ENCODE peak calls at places on chromosomes 6 and 20, in nine cellular contexts. E is ovary; P is CD8-positive, alpha-beta T cell; I is pancreas; Y is A549; D is cardiac muscle cell; X is H9; Q is heart right ventricle; F is mesenchymal stem cell. U is an unnamed sample.

GRCh38 chr20:59824711-59825562 is 108.5 kb downstream of the SYCP2 start:
- DNase-seq in E (no peak), P (no peak), I (no peak), Y (no peak), D (no peak), X (peak; percentile 13), Q (no peak), F (no peak), U (no peak)

GRCh38 chr6:156437084-156437879 is 339.9 kb upstream of the ARID1B start:
- DNase-seq in E (no peak), P (no peak), I (no peak), Y (no peak), D (no peak), X (no peak), Q (no peak), F (no peak), U (no peak)

GRCh38 chr6:21005816-21006553 is 471.7 kb downstream of the CDKAL1 start:
- DNase-seq in E (no peak), P (no peak), I (no peak), Y (peak; percentile 77), D (peak; percentile 82), X (no peak), Q (no peak), F (peak; percentile 81), U (no peak)

GRCh38 chr20:36260316-36260715 is 24.0 kb downstream of the AAR2 start:
- DNase-seq in E (no peak), P (no peak), I (no peak), Y (no peak), D (no peak), X (no peak), Q (no peak), F (no peak), U (no peak)

GRCh38 chr6:15793826-15794225 is 131.0 kb upstream of the DTNBP1 start:
- DNase-seq in E (no peak), P (no peak), I (no peak), Y (no peak), D (no peak), X (no peak), Q (no peak), F (no peak), U (no peak)

GRCh38 chr6:146287691-146288369 is 255.8 kb upstream of the RAB32 start:
- DNase-seq in E (no peak), P (no peak), I (no peak), Y (no peak), D (peak; percentile 91), X (no peak), Q (no peak), F (peak; percentile 73), U (no peak)

GRCh38 chr6:1597121-1597744 is 12.5 kb upstream of the FOXC1 start:
- DNase-seq in E (no peak), P (no peak), I (no peak), Y (no peak), D (no peak), X (no peak), Q (no peak), F (no peak), U (no peak)

GRCh38 chr6:51108563-51109234 is 290.0 kb downstream of the TFAP2B start:
- DNase-seq in E (no peak), P (no peak), I (no peak), Y (no peak), D (no peak), X (no peak), Q (no peak), F (no peak), U (no peak)

GRCh38 chr20:2799688-2800589 is 488 bp downstream of the CPXM1 start:
- DNase-seq in E (no peak), P (no peak), I (no peak), Y (no peak), D (peak; percentile 48), X (peak; percentile 49), Q (no peak), F (peak; percentile 27), U (no peak)

GRCh38 chr20:14434379-14435136 is 97.1 kb upstream of the FLRT3 start:
- DNase-seq in E (no peak), P (no peak), I (no peak), Y (peak; percentile 19), D (no peak), X (no peak), Q (no peak), F (no peak), U (no peak)

GRCh38 chr6:89145461-89145961 is 344 bp upstream of the PM20D2 start:
- DNase-seq in E (no peak), P (peak; percentile 11), I (no peak), Y (peak; percentile 29), D (peak; percentile 46), X (no peak), Q (no peak), F (peak; percentile 49), U (no peak)

GRCh38 chr20:57736738-57737347 is 27.0 kb upstream of the PMEPA1 start:
- DNase-seq in E (no peak), P (no peak), I (no peak), Y (no peak), D (no peak), X (no peak), Q (no peak), F (no peak), U (no peak)

GRCh38 chr6:104682722-104683643 is 176.7 kb downstream of the HACE1 start:
- DNase-seq in E (no peak), P (peak; percentile 63), I (peak; percentile 38), Y (peak; percentile 66), D (peak; percentile 67), X (peak; percentile 77), Q (peak; percentile 18), F (peak; percentile 44), U (peak; percentile 54)

GRCh38 chr20:37526839-37527637 is 638 bp downstream of the BLCAP start:
- DNase-seq in E (no peak), P (no peak), I (no peak), Y (peak; percentile 22), D (peak; percentile 54), X (no peak), Q (peak; percentile 44), F (peak; percentile 53), U (peak; percentile 72)

GRCh38 chr6:167115054-167115453 is 7.8 kb upstream of the CCR6 start:
- DNase-seq in E (no peak), P (no peak), I (no peak), Y (no peak), D (no peak), X (no peak), Q (no peak), F (no peak), U (no peak)

GRCh38 chr6:29656798-29657197 is at the start of gene MOG:
- DNase-seq in E (no peak), P (no peak), I (no peak), Y (no peak), D (no peak), X (no peak), Q (no peak), F (no peak), U (no peak)

GRCh38 chr6:31651602-31652191 is 764 bp downstream of the BAG6 start:
- DNase-seq in E (no peak), P (no peak), I (no peak), Y (peak; percentile 66), D (peak; percentile 81), X (peak; percentile 89), Q (peak; percentile 84), F (no peak), U (peak; percentile 88)

GRCh38 chr6:148854086-148854485 is 107.3 kb downstream of the UST start:
- DNase-seq in E (no peak), P (no peak), I (no peak), Y (no peak), D (peak; percentile 53), X (no peak), Q (no peak), F (no peak), U (no peak)
- H3K4me1 ChIP-seq in E (peaks cover 4% of the 10 kb centered on the region), P (no peaks in the 10 kb centered on the region), I (peaks cover 13% of the 10 kb centered on the region), Y (peaks cover 3% of the 10 kb centered on the region), D (no peaks in the 10 kb centered on the region), X (peaks cover 9% of the 10 kb centered on the region), Q (no peaks in the 10 kb centered on the region), F (peaks cover 3% of the 10 kb centered on the region), U (no peaks in the 10 kb centered on the region)

GRCh38 chr20:23050847-23051627 is 1.6 kb upstream of the THBD start:
- DNase-seq in E (peak; percentile 67), P (no peak), I (peak; percentile 39), Y (peak; percentile 77), D (peak; percentile 92), X (peak; percentile 88), Q (peak; percentile 90), F (peak; percentile 93), U (peak; percentile 91)
- H3K27ac ChIP-seq in E (peak overlapping the region; percentile 36), P (no peak overlapping the region), I (no peak overlapping the region), Y (peak overlapping the region; percentile 95), D (no peak overlapping the region), X (no peak overlapping the region), Q (peak overlapping the region; percentile 95), F (peak overlapping the region; percentile 39), U (peak overlapping the region; percentile 97)

DNA sequence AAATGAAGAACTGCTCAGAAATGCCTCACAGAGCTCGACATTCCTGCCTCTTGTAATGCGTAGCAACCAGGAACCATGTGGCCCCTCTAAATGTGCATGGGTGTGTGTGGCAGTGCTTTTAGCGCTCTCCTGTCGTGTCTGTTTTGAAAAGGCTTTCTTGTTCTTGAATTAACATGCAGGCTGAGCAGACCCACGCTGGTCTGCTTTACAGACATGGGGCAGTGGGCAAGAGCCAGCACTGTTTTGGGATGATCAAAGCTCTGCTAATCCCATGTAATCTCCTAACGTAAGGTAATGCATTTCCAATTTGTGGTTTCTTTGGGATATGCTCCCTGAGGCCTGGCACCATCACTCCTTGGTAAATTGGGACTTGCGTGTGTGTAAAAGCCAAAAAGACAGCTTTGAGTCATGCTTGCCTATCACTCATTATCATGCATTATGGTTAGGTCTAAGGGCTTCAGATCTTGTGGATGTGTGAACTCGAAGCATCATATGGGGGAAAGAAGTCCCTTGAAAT is 11.8 kb downstream of the RIPOR2 start:
- DNase-seq in E (no peak), P (no peak), I (no peak), Y (no peak), D (no peak), X (peak; percentile 51), Q (no peak), F (no peak), U (no peak)
- H3K4me1 ChIP-seq in E (peaks cover 2% of the 10 kb centered on the region), P (peaks cover 87% of the 10 kb centered on the region), I (no peaks in the 10 kb centered on the region), Y (no peaks in the 10 kb centered on the region), D (peaks cover 24% of the 10 kb centered on the region), X (peaks cover 25% of the 10 kb centered on the region), Q (peaks cover 8% of the 10 kb centered on the region), F (no peaks in the 10 kb centered on the region), U (peaks cover 21% of the 10 kb centered on the region)

GRCh38 chr20:62802026-62802712 is 2.5 kb upstream of the OGFR start:
- DNase-seq in E (no peak), P (no peak), I (no peak), Y (no peak), D (no peak), X (no peak), Q (no peak), F (no peak), U (no peak)

GRCh38 chr20:62804632-62805364 is at the start of gene OGFR:
- DNase-seq in E (peak; percentile 73), P (peak; percentile 62), I (peak; percentile 53), Y (no peak), D (peak; percentile 58), X (peak; percentile 55), Q (peak; percentile 70), F (peak; percentile 61), U (peak; percentile 66)

GRCh38 chr20:62805365-62805710 is 703 bp downstream of the OGFR start:
- DNase-seq in E (no peak), P (no peak), I (no peak), Y (no peak), D (no peak), X (no peak), Q (no peak), F (peak; percentile 40), U (no peak)

GRCh38 chr20:62805711-62806382 is 1.2 kb downstream of the OGFR start:
- DNase-seq in E (peak; percentile 46), P (no peak), I (no peak), Y (no peak), D (no peak), X (no peak), Q (no peak), F (peak; percentile 46), U (peak; percentile 75)

GRCh38 chr20:62804021-62804631 is 509 bp upstream of the OGFR start:
- DNase-seq in E (no peak), P (no peak), I (no peak), Y (no peak), D (no peak), X (no peak), Q (no peak), F (no peak), U (no peak)
- H3K27ac ChIP-seq in E (peak overlapping the region; percentile 85), P (peak overlapping the region; percentile 63), I (no peak overlapping the region), Y (peak overlapping the region; percentile 99), D (no peak overlapping the region), X (no peak overlapping the region), Q (peak overlapping the region; percentile 87), F (no peak overlapping the region), U (no peak overlapping the region)

U was measured in psoas muscle.